ENCODE peak calls at places on chromosomes 6 and 20, in seven cellular contexts. One of them, this sample, is unnamed.
A peak's percentile ranks its signal among the peaks of the same experiment; 100 is the strongest.

GRCh38 chr20:41126719-41127118 is 10.6 kb upstream of the PLCG1 start:
- DNase-seq in CD8-positive, alpha-beta T cell: no peak
- DNase-seq in mucosa of descending colon: no peak
- DNase-seq in heart left ventricle: no peak
- DNase-seq in AG04450: no peak
- DNase-seq in CD4-positive, alpha-beta memory T cell: no peak
- DNase-seq in ovary: no peak
- DNase-seq in this sample: no peak

GRCh38 chr20:46346770-46347169 is 38.5 kb upstream of the CDH22 start:
- DNase-seq in CD8-positive, alpha-beta T cell: no peak
- DNase-seq in mucosa of descending colon: no peak
- DNase-seq in heart left ventricle: no peak
- DNase-seq in AG04450: no peak
- DNase-seq in CD4-positive, alpha-beta memory T cell: no peak
- DNase-seq in ovary: no peak
- DNase-seq in this sample: no peak

GRCh38 chr6:132780770-132781371 is 17.6 kb downstream of the SLC18B1 start:
- DNase-seq in CD8-positive, alpha-beta T cell: no peak
- DNase-seq in mucosa of descending colon: no peak
- DNase-seq in heart left ventricle: no peak
- DNase-seq in AG04450: no peak
- DNase-seq in CD4-positive, alpha-beta memory T cell: no peak
- DNase-seq in ovary: no peak
- DNase-seq in this sample: no peak

GRCh38 chr20:17465236-17465635 is 65.9 kb downstream of the BFSP1 start:
- DNase-seq in CD8-positive, alpha-beta T cell: no peak
- DNase-seq in mucosa of descending colon: no peak
- DNase-seq in heart left ventricle: no peak
- DNase-seq in AG04450: no peak
- DNase-seq in CD4-positive, alpha-beta memory T cell: no peak
- DNase-seq in ovary: no peak
- DNase-seq in this sample: no peak

GRCh38 chr6:165260462-165260861 is 48.9 kb downstream of the C6orf118 start:
- DNase-seq in CD8-positive, alpha-beta T cell: no peak
- DNase-seq in mucosa of descending colon: no peak
- DNase-seq in heart left ventricle: no peak
- DNase-seq in AG04450: no peak
- DNase-seq in CD4-positive, alpha-beta memory T cell: no peak
- DNase-seq in ovary: no peak
- DNase-seq in this sample: no peak

GRCh38 chr20:37395921-37396519 is 50.1 kb downstream of the SRC start:
- DNase-seq in CD8-positive, alpha-beta T cell: no peak
- DNase-seq in mucosa of descending colon: no peak
- DNase-seq in heart left ventricle: no peak
- DNase-seq in AG04450: no peak
- DNase-seq in CD4-positive, alpha-beta memory T cell: no peak
- DNase-seq in ovary: no peak
- DNase-seq in this sample: no peak

GRCh38 chr20:44228465-44229258 is 18.1 kb upstream of the OSER1 start:
- DNase-seq in CD8-positive, alpha-beta T cell: no peak
- DNase-seq in mucosa of descending colon: no peak
- DNase-seq in heart left ventricle: no peak
- DNase-seq in AG04450: no peak
- DNase-seq in CD4-positive, alpha-beta memory T cell: no peak
- DNase-seq in ovary: no peak
- DNase-seq in this sample: no peak

GRCh38 chr6:7052441-7052936 is 55.3 kb upstream of the RREB1 start:
- DNase-seq in CD8-positive, alpha-beta T cell: peak; percentile 8
- DNase-seq in mucosa of descending colon: peak; percentile 71
- DNase-seq in heart left ventricle: peak; percentile 59
- DNase-seq in AG04450: no peak
- DNase-seq in CD4-positive, alpha-beta memory T cell: peak; percentile 9
- DNase-seq in ovary: peak; percentile 85
- DNase-seq in this sample: peak; percentile 8

GRCh38 chr20:46128310-46129151 is 10.4 kb downstream of the CD40 start:
- DNase-seq in CD8-positive, alpha-beta T cell: no peak
- DNase-seq in mucosa of descending colon: no peak
- DNase-seq in heart left ventricle: peak; percentile 27
- DNase-seq in AG04450: no peak
- DNase-seq in CD4-positive, alpha-beta memory T cell: no peak
- DNase-seq in ovary: no peak
- DNase-seq in this sample: no peak

GRCh38 chr6:138757131-138757530 is 16.4 kb upstream of the CCDC28A start:
- DNase-seq in CD8-positive, alpha-beta T cell: no peak
- DNase-seq in mucosa of descending colon: no peak
- DNase-seq in heart left ventricle: no peak
- DNase-seq in AG04450: no peak
- DNase-seq in CD4-positive, alpha-beta memory T cell: no peak
- DNase-seq in ovary: no peak
- DNase-seq in this sample: no peak

GRCh38 chr6:112332274-112332673 is 14.9 kb upstream of the RFPL4B start:
- DNase-seq in CD8-positive, alpha-beta T cell: no peak
- DNase-seq in mucosa of descending colon: no peak
- DNase-seq in heart left ventricle: no peak
- DNase-seq in AG04450: no peak
- DNase-seq in CD4-positive, alpha-beta memory T cell: no peak
- DNase-seq in ovary: no peak
- DNase-seq in this sample: no peak

DNA sequence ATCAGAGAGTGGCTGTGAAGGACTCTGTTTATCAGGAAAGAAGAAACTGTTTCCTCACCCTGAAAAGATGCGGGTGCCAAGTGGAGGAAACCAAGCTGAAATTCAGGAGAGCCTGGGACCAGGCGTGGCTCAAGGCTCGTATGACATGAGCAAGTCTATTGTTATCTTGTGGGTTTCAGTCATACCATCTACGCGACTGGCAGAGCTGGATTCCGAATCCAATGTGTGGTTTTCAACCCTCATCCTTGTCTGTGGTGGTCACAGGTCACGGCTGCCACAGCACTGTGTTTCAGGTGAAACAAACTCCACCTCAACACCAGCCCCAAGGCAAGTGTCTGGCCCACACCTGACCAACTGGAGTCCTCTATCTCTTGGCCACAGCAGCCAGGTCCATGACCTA is 9.1 kb downstream of the MC3R start:
- DNase-seq in CD8-positive, alpha-beta T cell: no peak
- DNase-seq in mucosa of descending colon: no peak
- DNase-seq in heart left ventricle: no peak
- DNase-seq in AG04450: no peak
- DNase-seq in CD4-positive, alpha-beta memory T cell: no peak
- DNase-seq in ovary: no peak
- DNase-seq in this sample: no peak
- H3K9me3 ChIP-seq in CD8-positive, alpha-beta T cell: no peaks in the 10 kb centered on the region
- H3K9me3 ChIP-seq in mucosa of descending colon: no peaks in the 10 kb centered on the region
- H3K9me3 ChIP-seq in heart left ventricle: no peaks in the 10 kb centered on the region
- H3K9me3 ChIP-seq in AG04450: no peaks in the 10 kb centered on the region
- H3K9me3 ChIP-seq in CD4-positive, alpha-beta memory T cell: no peaks in the 10 kb centered on the region
- H3K9me3 ChIP-seq in ovary: no peaks in the 10 kb centered on the region
- H3K9me3 ChIP-seq in this sample: no peaks in the 10 kb centered on the region

DNA sequence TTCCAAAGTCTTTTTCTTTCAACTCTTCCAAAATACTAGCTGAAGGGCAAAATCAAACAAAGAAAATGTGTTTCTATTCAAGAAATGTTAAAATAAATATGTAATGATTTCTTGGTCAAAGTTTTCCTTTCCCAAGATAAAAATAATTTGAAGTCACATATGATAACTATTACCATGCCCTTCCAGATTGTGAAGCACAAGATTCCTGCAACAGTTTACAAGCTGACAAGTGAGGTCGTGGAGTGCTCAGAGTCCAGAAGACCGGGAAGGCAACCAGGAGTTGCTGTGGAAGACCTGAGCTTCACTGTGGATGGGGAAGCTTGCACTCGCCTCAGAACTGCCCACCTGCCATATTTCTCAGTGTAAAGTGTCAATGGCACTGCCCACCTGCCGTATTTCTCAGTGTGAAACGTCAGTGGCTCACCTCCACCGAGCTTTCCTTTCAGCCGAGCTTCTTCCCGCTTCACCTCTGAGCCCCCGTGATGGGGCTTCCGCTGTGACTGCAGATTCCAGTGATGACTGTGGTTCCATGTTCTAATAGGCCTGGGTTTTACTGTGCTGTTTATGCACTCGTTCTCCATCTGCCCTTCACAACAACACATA is 160.4 kb downstream of the THBS2 start:
- DNase-seq in CD8-positive, alpha-beta T cell: no peak
- DNase-seq in mucosa of descending colon: no peak
- DNase-seq in heart left ventricle: no peak
- DNase-seq in AG04450: no peak
- DNase-seq in CD4-positive, alpha-beta memory T cell: no peak
- DNase-seq in ovary: no peak
- DNase-seq in this sample: no peak
- H3K9me3 ChIP-seq in CD8-positive, alpha-beta T cell: no peaks in the 10 kb centered on the region
- H3K9me3 ChIP-seq in mucosa of descending colon: peaks cover 17% of the 10 kb centered on the region
- H3K9me3 ChIP-seq in heart left ventricle: no peaks in the 10 kb centered on the region
- H3K9me3 ChIP-seq in AG04450: peaks cover 9% of the 10 kb centered on the region
- H3K9me3 ChIP-seq in CD4-positive, alpha-beta memory T cell: peaks cover 4% of the 10 kb centered on the region
- H3K9me3 ChIP-seq in ovary: no peaks in the 10 kb centered on the region
- H3K9me3 ChIP-seq in this sample: peaks cover 2% of the 10 kb centered on the region

GRCh38 chr6:161984707-161985106 is 710.8 kb upstream of the AGPAT4 start:
- DNase-seq in CD8-positive, alpha-beta T cell: no peak
- DNase-seq in mucosa of descending colon: no peak
- DNase-seq in heart left ventricle: no peak
- DNase-seq in AG04450: no peak
- DNase-seq in CD4-positive, alpha-beta memory T cell: no peak
- DNase-seq in ovary: no peak
- DNase-seq in this sample: no peak
- H3K9me3 ChIP-seq in CD8-positive, alpha-beta T cell: peaks cover under 1% of the 10 kb centered on the region
- H3K9me3 ChIP-seq in mucosa of descending colon: no peaks in the 10 kb centered on the region
- H3K9me3 ChIP-seq in heart left ventricle: no peaks in the 10 kb centered on the region
- H3K9me3 ChIP-seq in AG04450: peaks cover 9% of the 10 kb centered on the region
- H3K9me3 ChIP-seq in CD4-positive, alpha-beta memory T cell: no peaks in the 10 kb centered on the region
- H3K9me3 ChIP-seq in ovary: no peaks in the 10 kb centered on the region
- H3K9me3 ChIP-seq in this sample: no peaks in the 10 kb centered on the region

GRCh38 chr6:168381726-168382458 is 59.1 kb upstream of the SMOC2 start:
- DNase-seq in CD8-positive, alpha-beta T cell: no peak
- DNase-seq in mucosa of descending colon: no peak
- DNase-seq in heart left ventricle: no peak
- DNase-seq in AG04450: no peak
- DNase-seq in CD4-positive, alpha-beta memory T cell: no peak
- DNase-seq in ovary: no peak
- DNase-seq in this sample: no peak
- H3K9me3 ChIP-seq in CD8-positive, alpha-beta T cell: no peaks in the 10 kb centered on the region
- H3K9me3 ChIP-seq in mucosa of descending colon: no peaks in the 10 kb centered on the region
- H3K9me3 ChIP-seq in heart left ventricle: no peaks in the 10 kb centered on the region
- H3K9me3 ChIP-seq in AG04450: peaks cover 100% of the 10 kb centered on the region
- H3K9me3 ChIP-seq in CD4-positive, alpha-beta memory T cell: no peaks in the 10 kb centered on the region
- H3K9me3 ChIP-seq in ovary: no peaks in the 10 kb centered on the region
- H3K9me3 ChIP-seq in this sample: no peaks in the 10 kb centered on the region

GRCh38 chr6:100455230-100456124 is 9.2 kb downstream of the SIM1 start:
- DNase-seq in CD8-positive, alpha-beta T cell: no peak
- DNase-seq in mucosa of descending colon: no peak
- DNase-seq in heart left ventricle: no peak
- DNase-seq in AG04450: no peak
- DNase-seq in CD4-positive, alpha-beta memory T cell: no peak
- DNase-seq in ovary: no peak
- DNase-seq in this sample: no peak
- H3K9me3 ChIP-seq in CD8-positive, alpha-beta T cell: no peaks in the 10 kb centered on the region
- H3K9me3 ChIP-seq in mucosa of descending colon: no peaks in the 10 kb centered on the region
- H3K9me3 ChIP-seq in heart left ventricle: no peaks in the 10 kb centered on the region
- H3K9me3 ChIP-seq in AG04450: peaks cover 24% of the 10 kb centered on the region
- H3K9me3 ChIP-seq in CD4-positive, alpha-beta memory T cell: no peaks in the 10 kb centered on the region
- H3K9me3 ChIP-seq in ovary: peaks cover 19% of the 10 kb centered on the region
- H3K9me3 ChIP-seq in this sample: peaks cover 13% of the 10 kb centered on the region

GRCh38 chr6:363909-364308 is 27.6 kb upstream of the IRF4 start:
- DNase-seq in CD8-positive, alpha-beta T cell: no peak
- DNase-seq in mucosa of descending colon: peak; percentile 14
- DNase-seq in heart left ventricle: no peak
- DNase-seq in AG04450: no peak
- DNase-seq in CD4-positive, alpha-beta memory T cell: no peak
- DNase-seq in ovary: no peak
- DNase-seq in this sample: no peak

GRCh38 chr6:361411-362132 is 30.0 kb upstream of the IRF4 start:
- DNase-seq in CD8-positive, alpha-beta T cell: no peak
- DNase-seq in mucosa of descending colon: no peak
- DNase-seq in heart left ventricle: no peak
- DNase-seq in AG04450: no peak
- DNase-seq in CD4-positive, alpha-beta memory T cell: no peak
- DNase-seq in ovary: no peak
- DNase-seq in this sample: no peak

GRCh38 chr6:363291-363690 is 28.3 kb upstream of the IRF4 start:
- DNase-seq in CD8-positive, alpha-beta T cell: no peak
- DNase-seq in mucosa of descending colon: no peak
- DNase-seq in heart left ventricle: no peak
- DNase-seq in AG04450: no peak
- DNase-seq in CD4-positive, alpha-beta memory T cell: no peak
- DNase-seq in ovary: no peak
- DNase-seq in this sample: no peak

GRCh38 chr6:362231-362923 is 29.2 kb upstream of the IRF4 start:
- DNase-seq in CD8-positive, alpha-beta T cell: no peak
- DNase-seq in mucosa of descending colon: no peak
- DNase-seq in heart left ventricle: no peak
- DNase-seq in AG04450: no peak
- DNase-seq in CD4-positive, alpha-beta memory T cell: no peak
- DNase-seq in ovary: no peak
- DNase-seq in this sample: no peak

DNA sequence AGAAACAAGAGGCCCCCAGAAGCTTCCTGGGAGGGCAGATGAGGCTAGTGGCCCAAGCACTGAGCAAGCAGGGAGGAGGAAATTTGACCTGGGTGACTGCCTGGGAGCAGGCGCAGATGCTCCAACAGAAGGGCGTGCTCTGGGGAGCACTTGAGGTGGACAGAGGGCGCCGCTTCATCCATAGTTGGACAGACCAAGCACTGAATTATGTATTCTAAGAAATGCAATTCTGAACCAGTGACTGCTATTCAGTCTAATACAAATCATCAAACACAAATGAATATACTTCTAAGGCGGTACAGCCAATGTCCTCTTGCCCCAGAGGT is 28.7 kb upstream of the IRF4 start:
- DNase-seq in CD8-positive, alpha-beta T cell: no peak
- DNase-seq in mucosa of descending colon: no peak
- DNase-seq in heart left ventricle: no peak
- DNase-seq in AG04450: no peak
- DNase-seq in CD4-positive, alpha-beta memory T cell: no peak
- DNase-seq in ovary: no peak
- DNase-seq in this sample: no peak
- H3K9me3 ChIP-seq in CD8-positive, alpha-beta T cell: no peaks in the 10 kb centered on the region
- H3K9me3 ChIP-seq in mucosa of descending colon: peaks cover 54% of the 10 kb centered on the region
- H3K9me3 ChIP-seq in heart left ventricle: no peaks in the 10 kb centered on the region
- H3K9me3 ChIP-seq in AG04450: peaks cover 63% of the 10 kb centered on the region
- H3K9me3 ChIP-seq in CD4-positive, alpha-beta memory T cell: no peaks in the 10 kb centered on the region
- H3K9me3 ChIP-seq in ovary: no peaks in the 10 kb centered on the region
- H3K9me3 ChIP-seq in this sample: no peaks in the 10 kb centered on the region